ENCODE peak calls at places on chromosomes 2 and 18, in five cellular contexts. D is activated CD8-positive, alpha-beta memory T cell treated with anti-CD3 and anti-CD28 coated beads for 24 hours; E is cardiac fibroblast; U is activated naive CD4-positive, alpha-beta T cell treated with anti-CD3 and anti-CD28 coated beads, Interleukin-2, amount 10 ng/mL, durations not matched to agents 7 days and 5 days; M is NCI-H748 treated with DMSO at 0.1 percent for 48 hours. G is an unnamed sample.

GRCh38 chr2:37560863-37561614 is 110.4 kb downstream of the CDC42EP3 start:
- DNase-seq in E (no peak), M (no peak), U (no peak), D (no peak), G (no peak)

GRCh38 chr2:196955036-196955435 is 28.5 kb upstream of the PGAP1 start:
- DNase-seq in M (peak; percentile 64), E (no peak), D (no peak), U (no peak), G (no peak)

GRCh38 chr18:40874233-40874632 is 1080.8 kb upstream of the PIK3C3 start:
- DNase-seq in U (no peak), D (no peak), M (no peak), E (peak; percentile 79), G (no peak)

GRCh38 chr2:200863655-200864205 is 728 bp downstream of the CLK1 start:
- DNase-seq in E (no peak), D (peak; percentile 65), M (peak; percentile 42), U (peak; percentile 56), G (peak; percentile 30)

GRCh38 chr2:84840306-84840705 is 40.6 kb downstream of the TRABD2A start:
- DNase-seq in U (peak; percentile 17), E (no peak), M (no peak), D (no peak), G (no peak)

GRCh38 chr2:113407446-113408099 is 29.9 kb upstream of the ZNG1B start:
- DNase-seq in D (no peak), U (no peak), M (no peak), E (peak; percentile 18), G (no peak)

GRCh38 chr2:137888845-137889244 is 75.4 kb upstream of the HNMT start:
- DNase-seq in E (peak; percentile 49), M (peak; percentile 42), U (no peak), D (no peak), G (peak; percentile 52)

GRCh38 chr2:235504459-235505200 is 10.8 kb downstream of the AGAP1 start:
- DNase-seq in D (no peak), M (no peak), E (no peak), U (no peak), G (no peak)

GRCh38 chr2:55779459-55780421 is 86.1 kb upstream of the PNPT1 start:
- DNase-seq in E (peak; percentile 97), M (no peak), D (no peak), U (no peak), G (no peak)

GRCh38 chr2:224333631-224334030 is 68.3 kb downstream of the FAM124B start:
- DNase-seq in U (no peak), E (no peak), M (no peak), D (no peak), G (no peak)

GRCh38 chr18:79945118-79946042 is 6.1 kb downstream of the SLC66A2 start:
- DNase-seq in U (no peak), E (no peak), M (no peak), D (peak; percentile 57), G (no peak)

GRCh38 chr2:10080536-10081304 is 509 bp upstream of the CYS1 start:
- DNase-seq in M (no peak), E (no peak), U (peak; percentile 52), D (no peak), G (no peak)

GRCh38 chr2:71747573-71747972 is 294.2 kb downstream of the DYSF start:
- DNase-seq in E (no peak), U (no peak), D (no peak), M (no peak), G (no peak)

GRCh38 chr2:167787021-167787420 is 460.4 kb downstream of the STK39 start:
- DNase-seq in M (no peak), U (no peak), D (no peak), E (no peak), G (no peak)

GRCh38 chr2:63790913-63791312 is 50.8 kb upstream of the UGP2 start:
- DNase-seq in D (no peak), E (peak; percentile 94), U (no peak), M (no peak), G (no peak)

GRCh38 chr18:23369231-23369630 is 83.9 kb upstream of the RIOK3 start:
- DNase-seq in M (no peak), E (no peak), U (no peak), D (no peak), G (no peak)

GRCh38 chr2:54763636-54764291 is 40.3 kb downstream of the EML6 start:
- DNase-seq in M (no peak), E (no peak), D (no peak), U (peak; percentile 24), G (no peak)

GRCh38 chr2:149125031-149125725 is 86.7 kb downstream of the LYPD6B start:
- DNase-seq in M (peak; percentile 67), D (no peak), E (no peak), U (no peak), G (no peak)

GRCh38 chr2:40283111-40283909 is 168.6 kb downstream of the SLC8A1 start:
- DNase-seq in U (no peak), D (no peak), M (peak; percentile 10), E (peak; percentile 48), G (no peak)